ENCODE peak calls at places on chromosomes 5 and 9, in four cellular contexts. One of them, this sample, is unnamed.
A peak's percentile ranks its signal among the peaks of the same experiment; 100 is the strongest.

GRCh38 chr5:179307006-179307800 is 38.1 kb downstream of the ADAMTS2 start:
- DNase-seq in GDM1: no peak
- DNase-seq in stimulated activated CD4-positive, alpha-beta T cell treated with anti-CD3 and anti-CD28 coated beads, Interleukin-15, amount 100 ng/mL, for 1 hour: no peak
- DNase-seq in left ventricle myocardium inferior: no peak
- DNase-seq in this sample: no peak

GRCh38 chr5:152405145-152405544 is at the start of gene NMUR2:
- DNase-seq in GDM1: no peak
- DNase-seq in left ventricle myocardium inferior: peak; percentile 14
- DNase-seq in stimulated activated CD4-positive, alpha-beta T cell treated with anti-CD3 and anti-CD28 coated beads, Interleukin-15, amount 100 ng/mL, for 1 hour: no peak
- DNase-seq in this sample: no peak

GRCh38 chr5:112049738-112050137 is 292.7 kb upstream of the NREP start:
- DNase-seq in stimulated activated CD4-positive, alpha-beta T cell treated with anti-CD3 and anti-CD28 coated beads, Interleukin-15, amount 100 ng/mL, for 1 hour: no peak
- DNase-seq in GDM1: no peak
- DNase-seq in left ventricle myocardium inferior: no peak
- DNase-seq in this sample: no peak

GRCh38 chr5:152676177-152676576 is 271.1 kb upstream of the NMUR2 start:
- DNase-seq in left ventricle myocardium inferior: no peak
- DNase-seq in stimulated activated CD4-positive, alpha-beta T cell treated with anti-CD3 and anti-CD28 coated beads, Interleukin-15, amount 100 ng/mL, for 1 hour: no peak
- DNase-seq in GDM1: no peak
- DNase-seq in this sample: no peak

GRCh38 chr9:129310666-129311350 is 132.7 kb upstream of the IER5L start:
- DNase-seq in GDM1: no peak
- DNase-seq in left ventricle myocardium inferior: no peak
- DNase-seq in stimulated activated CD4-positive, alpha-beta T cell treated with anti-CD3 and anti-CD28 coated beads, Interleukin-15, amount 100 ng/mL, for 1 hour: no peak
- DNase-seq in this sample: no peak

GRCh38 chr5:123855630-123856029 is 343.7 kb downstream of the CSNK1G3 start:
- DNase-seq in GDM1: no peak
- DNase-seq in left ventricle myocardium inferior: no peak
- DNase-seq in stimulated activated CD4-positive, alpha-beta T cell treated with anti-CD3 and anti-CD28 coated beads, Interleukin-15, amount 100 ng/mL, for 1 hour: no peak
- DNase-seq in this sample: no peak

GRCh38 chr5:167992868-167993267 is 298.6 kb upstream of the WWC1 start:
- DNase-seq in left ventricle myocardium inferior: no peak
- DNase-seq in stimulated activated CD4-positive, alpha-beta T cell treated with anti-CD3 and anti-CD28 coated beads, Interleukin-15, amount 100 ng/mL, for 1 hour: no peak
- DNase-seq in GDM1: no peak
- DNase-seq in this sample: no peak

GRCh38 chr5:128213340-128213739 is 129.8 kb downstream of the SLC12A2 start:
- DNase-seq in GDM1: peak; percentile 16
- DNase-seq in left ventricle myocardium inferior: no peak
- DNase-seq in stimulated activated CD4-positive, alpha-beta T cell treated with anti-CD3 and anti-CD28 coated beads, Interleukin-15, amount 100 ng/mL, for 1 hour: no peak
- DNase-seq in this sample: peak; percentile 56

GRCh38 chr5:149240354-149240998 is 31.2 kb upstream of the AFAP1L1 start:
- DNase-seq in left ventricle myocardium inferior: no peak
- DNase-seq in GDM1: no peak
- DNase-seq in stimulated activated CD4-positive, alpha-beta T cell treated with anti-CD3 and anti-CD28 coated beads, Interleukin-15, amount 100 ng/mL, for 1 hour: peak; percentile 43
- DNase-seq in this sample: peak; percentile 46

GRCh38 chr5:139014726-139015125 is 139.6 kb upstream of the LRRTM2 start:
- DNase-seq in left ventricle myocardium inferior: no peak
- DNase-seq in stimulated activated CD4-positive, alpha-beta T cell treated with anti-CD3 and anti-CD28 coated beads, Interleukin-15, amount 100 ng/mL, for 1 hour: no peak
- DNase-seq in GDM1: no peak
- DNase-seq in this sample: peak; percentile 35

GRCh38 chr9:1829719-1830118 is 185.4 kb upstream of the SMARCA2 start:
- DNase-seq in left ventricle myocardium inferior: no peak
- DNase-seq in stimulated activated CD4-positive, alpha-beta T cell treated with anti-CD3 and anti-CD28 coated beads, Interleukin-15, amount 100 ng/mL, for 1 hour: no peak
- DNase-seq in GDM1: no peak
- DNase-seq in this sample: no peak

GRCh38 chr9:127295005-127295404 is 30.4 kb downstream of the GARNL3 start:
- DNase-seq in GDM1: no peak
- DNase-seq in stimulated activated CD4-positive, alpha-beta T cell treated with anti-CD3 and anti-CD28 coated beads, Interleukin-15, amount 100 ng/mL, for 1 hour: no peak
- DNase-seq in left ventricle myocardium inferior: no peak
- DNase-seq in this sample: no peak

GRCh38 chr5:38601133-38601842 is 44.8 kb upstream of the LIFR start:
- DNase-seq in left ventricle myocardium inferior: peak; percentile 46
- DNase-seq in stimulated activated CD4-positive, alpha-beta T cell treated with anti-CD3 and anti-CD28 coated beads, Interleukin-15, amount 100 ng/mL, for 1 hour: no peak
- DNase-seq in GDM1: no peak
- DNase-seq in this sample: peak; percentile 27